ENCODE peak calls at places on chromosomes 13 and 19, in ten cellular contexts. B, Y, D, P, F, G, X, E, T and W are unnamed samples.

GRCh38 chr13:98484289-98485219 is 92.4 kb downstream of the STK24 start:
- DNase-seq in B (no peak), Y (peak), D (no peak), P (peak), F (peak), G (peak), X (peak), E (no peak), T (peak), W (no peak)

GRCh38 chr13:40406405-40407138 is 259.9 kb downstream of the FOXO1 start:
- DNase-seq in B (no peak), Y (no peak), D (no peak), P (peak), F (no peak), G (peak), X (no peak), E (no peak), T (no peak), W (peak)

GRCh38 chr19:39182174-39182505 is 14.6 kb upstream of the NCCRP1 start:
- DNase-seq in B (no peak), Y (no peak), D (no peak), P (no peak), F (no peak), G (no peak), X (no peak), E (no peak), T (no peak), W (no peak)

GRCh38 chr13:100547805-100548204 is 40.8 kb downstream of the GGACT start:
- DNase-seq in B (no peak), Y (no peak), D (no peak), P (no peak), F (no peak), G (no peak), X (no peak), E (no peak), T (no peak), W (no peak)

GRCh38 chr19:1027020-1027952 is 878 bp downstream of the CNN2 start:
- DNase-seq in B (no peak), Y (no peak), D (no peak), P (no peak), F (no peak), G (no peak), X (peak), E (peak), T (no peak), W (no peak)

GRCh38 chr19:42189133-42189532 is 28.3 kb downstream of the DEDD2 start:
- DNase-seq in B (no peak), Y (no peak), D (no peak), P (no peak), F (no peak), G (no peak), X (no peak), E (no peak), T (no peak), W (no peak)

GRCh38 chr13:109357751-109358150 is 428.6 kb downstream of the IRS2 start:
- DNase-seq in B (no peak), Y (no peak), D (no peak), P (peak), F (no peak), G (peak), X (no peak), E (no peak), T (no peak), W (no peak)

GRCh38 chr13:100542546-100543156 is 45.9 kb downstream of the GGACT start:
- DNase-seq in B (no peak), Y (no peak), D (no peak), P (peak), F (peak), G (peak), X (no peak), E (peak), T (no peak), W (no peak)

GRCh38 chr19:14430712-14431111 is 2.4 kb upstream of the PKN1 start:
- DNase-seq in B (no peak), Y (no peak), D (no peak), P (no peak), F (no peak), G (no peak), X (no peak), E (no peak), T (no peak), W (no peak)

GRCh38 chr19:40143612-40144011 is 47.6 kb upstream of the MAP3K10 start:
- DNase-seq in B (no peak), Y (peak), D (no peak), P (no peak), F (no peak), G (no peak), X (no peak), E (peak), T (no peak), W (no peak)

GRCh38 chr13:29452773-29453574 is 142.5 kb downstream of the SLC7A1 start:
- DNase-seq in B (no peak), Y (no peak), D (no peak), P (no peak), F (no peak), G (no peak), X (no peak), E (no peak), T (no peak), W (no peak)

GRCh38 chr13:49739498-49740187 is 48.4 kb upstream of the EBPL start:
- DNase-seq in B (no peak), Y (no peak), D (no peak), P (no peak), F (no peak), G (no peak), X (no peak), E (no peak), T (no peak), W (no peak)